ENCODE peak calls at places on chromosome 10, in four cellular contexts. P is SK-N-SH, C is K562, K is HepG2. D is an unnamed sample.

GRCh38 chr10:84193846-84194423 is 402 bp upstream of the CDHR1 start:
- DNase-seq in K (no peak), C (no peak), P (no peak), D (no peak)

GRCh38 chr10:32155075-32155516 is 98.9 kb upstream of the KIF5B start:
- DNase-seq in C (no peak), K (no peak), P (no peak), D (no peak)

GRCh38 chr10:22615819-22616499 is 98.4 kb downstream of the PIP4K2A start:
- DNase-seq in P (no peak), K (peak), C (peak), D (peak)

GRCh38 chr10:34187201-34187600 is 627.9 kb downstream of the PARD3 start:
- DNase-seq in P (no peak), C (no peak), K (no peak), D (no peak)

GRCh38 chr10:91891285-91892001 is 17.8 kb downstream of the FGFBP3 start:
- DNase-seq in C (peak), P (no peak), K (peak), D (no peak)

GRCh38 chr10:80172896-80173295 is 32.4 kb downstream of the ANXA11 start:
- DNase-seq in P (no peak), C (peak), K (no peak), D (no peak)

GRCh38 chr10:31490858-31491504 is 172.0 kb downstream of the ZEB1 start:
- DNase-seq in C (peak), P (no peak), K (peak), D (peak)

GRCh38 chr10:100637785-100638184 is 102.0 kb downstream of the HIF1AN start:
- DNase-seq in K (peak), P (peak), C (peak), D (no peak)

GRCh38 chr10:62253704-62254103 is 14.9 kb downstream of the RTKN2 start:
- DNase-seq in C (no peak), P (no peak), K (no peak), D (no peak)

GRCh38 chr10:24952701-24953349 is 419 bp upstream of the PRTFDC1 start:
- DNase-seq in P (peak), C (peak), K (no peak), D (peak)

GRCh38 chr10:117729156-117729555 is 186.6 kb downstream of the EMX2 start:
- DNase-seq in C (no peak), P (no peak), K (no peak), D (no peak)

GRCh38 chr10:63217120-63217605 is 84.0 kb downstream of the NRBF2 start:
- DNase-seq in K (peak), C (peak), P (peak), D (peak)

GRCh38 chr10:46514431-46514861 is 42.0 kb downstream of the GPRIN2 start:
- DNase-seq in P (no peak), K (no peak), C (no peak), D (no peak)

GRCh38 chr10:114175667-114176066 is 1.7 kb upstream of the CCDC186 start:
- DNase-seq in C (no peak), K (no peak), P (no peak), D (no peak)

GRCh38 chr10:44049301-44050015 is 335.4 kb downstream of the CXCL12 start:
- DNase-seq in K (no peak), C (no peak), P (no peak), D (no peak)

GRCh38 chr10:105252908-105253307 is 611.8 kb downstream of the SORCS3 start:
- DNase-seq in P (no peak), K (no peak), C (no peak), D (no peak)

GRCh38 chr10:108454224-108454623 is 1289.7 kb upstream of the SORCS1 start:
- DNase-seq in K (no peak), C (no peak), P (no peak), D (no peak)

GRCh38 chr10:10092581-10092980 is 925.1 kb upstream of the CELF2 start:
- DNase-seq in K (no peak), P (no peak), C (no peak), D (peak)

GRCh38 chr10:63206997-63207952 is 74.1 kb downstream of the NRBF2 start:
- DNase-seq in C (no peak), P (peak), K (no peak), D (no peak)

GRCh38 chr10:94066411-94066810 is 72.7 kb downstream of the PLCE1 start:
- DNase-seq in K (peak), C (peak), P (no peak), D (peak)

GRCh38 chr10:61662794-61663259 is at the start of gene CABCOCO1:
- DNase-seq in P (peak), K (no peak), C (no peak), D (peak)

GRCh38 chr10:100364735-100365391 is 17.8 kb downstream of the SCD start:
- DNase-seq in K (peak), P (peak), C (peak), D (peak)

GRCh38 chr10:23826399-23826798 is 382.5 kb upstream of the KIAA1217 start:
- DNase-seq in K (peak), C (peak), P (no peak), D (peak)

GRCh38 chr10:92590623-92591549 is 2.0 kb upstream of the KIF11 start:
- DNase-seq in C (peak), K (peak), P (peak), D (peak)

GRCh38 chr10:93334901-93335312 is 147.2 kb downstream of the MYOF start:
- DNase-seq in C (no peak), K (no peak), P (no peak), D (no peak)

GRCh38 chr10:86188796-86189558 is 177.6 kb downstream of the GRID1 start:
- DNase-seq in K (no peak), P (no peak), C (no peak), D (no peak)
- TF ChIP-seq JUND in K (no peak), P (no peak), C (no peak), D (no peak)

GRCh38 chr10:75403144-75404022 is 1.8 kb upstream of the ZNF503 start:
- DNase-seq in P (peak), C (no peak), K (peak), D (peak)
- TF ChIP-seq JUND in P (no peak), C (no peak), K (no peak), D (no peak)

DNA sequence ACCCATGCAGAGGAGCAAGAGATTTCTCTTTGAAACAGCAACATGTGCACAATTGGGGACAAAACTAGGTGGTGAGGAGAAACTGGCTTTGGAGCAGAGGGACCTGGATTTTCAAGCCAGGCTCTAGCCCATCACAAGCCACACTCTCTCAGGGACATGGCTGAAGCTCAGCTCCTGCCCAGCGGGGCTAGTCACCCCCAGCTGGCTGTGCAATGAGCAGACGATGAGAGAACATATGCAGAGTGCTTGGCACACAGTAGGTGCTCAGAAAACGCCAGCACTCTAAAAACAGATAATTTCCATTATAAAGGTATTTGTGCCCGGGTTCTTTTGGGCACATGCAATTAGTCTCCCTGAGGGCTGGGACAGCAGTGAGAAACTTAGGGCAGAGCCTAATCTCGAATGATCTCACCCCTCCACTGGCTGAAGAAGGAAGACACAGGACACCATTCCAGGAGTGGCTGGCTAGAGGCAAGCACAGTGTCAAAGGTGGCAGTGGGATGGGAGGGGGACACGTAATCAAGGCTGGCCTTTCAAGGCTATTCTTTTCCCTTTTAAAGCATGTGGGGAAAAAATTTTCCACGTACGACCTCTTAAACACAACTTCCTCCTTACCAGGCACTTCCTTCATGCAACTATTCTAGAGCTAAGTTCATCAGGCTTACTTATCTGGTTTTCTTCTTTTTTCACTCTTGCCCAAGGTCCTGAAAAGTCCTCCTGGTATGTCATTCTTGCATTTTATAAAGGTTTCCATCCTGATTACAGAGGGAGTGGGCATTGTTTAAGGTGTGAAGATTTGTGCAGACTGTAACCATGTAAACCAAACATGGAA is 15.1 kb downstream of the FAM53B start:
- DNase-seq in P (no peak), C (no peak), K (no peak), D (no peak)
- TF ChIP-seq JUND in P (no peak), C (no peak), K (no peak), D (no peak)

DNA sequence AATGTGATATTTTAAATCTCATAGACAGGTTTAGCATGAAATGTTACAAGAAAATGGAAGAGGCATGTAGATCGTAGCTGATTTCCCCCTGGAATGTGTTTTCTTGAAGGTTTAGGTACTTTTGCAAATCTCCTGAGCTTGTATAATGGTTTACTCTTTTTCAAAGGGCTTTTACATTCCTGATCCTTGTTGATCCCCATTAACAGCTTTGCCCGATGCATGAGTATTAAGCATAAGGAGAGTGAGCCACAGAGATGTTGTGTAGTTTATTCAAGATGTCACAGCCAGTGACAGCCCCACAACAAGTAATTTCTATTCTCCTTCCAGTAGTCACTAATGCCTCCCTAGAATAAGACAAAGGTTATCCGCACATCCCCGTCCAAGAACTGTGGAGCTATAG is 103.7 kb downstream of the SKIDA1 start:
- DNase-seq in C (no peak), K (no peak), P (no peak), D (no peak)
- TF ChIP-seq JUND in C (no peak), K (no peak), P (no peak), D (no peak)

DNA sequence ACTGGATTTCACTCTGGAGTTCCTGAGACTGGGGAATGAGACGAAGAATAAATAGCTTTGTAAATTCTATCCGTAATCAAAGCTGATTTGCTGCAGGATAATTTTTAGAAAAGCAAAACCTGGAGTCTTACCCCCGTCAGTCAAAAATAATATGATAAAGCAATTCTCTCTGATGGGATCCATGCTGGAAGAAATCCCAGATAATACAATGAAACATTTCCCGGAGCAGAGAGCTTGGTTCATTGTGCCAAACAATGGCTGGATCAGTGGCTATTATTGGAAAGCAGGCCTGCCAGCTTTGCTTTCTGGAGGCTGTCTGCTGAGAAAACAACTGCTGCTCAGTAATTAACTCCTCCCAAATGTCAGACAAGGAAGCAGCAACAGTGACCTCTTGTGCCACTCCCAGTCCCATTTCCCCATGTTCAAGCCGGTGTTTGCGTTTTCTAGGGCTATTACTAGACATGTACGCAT is 609.4 kb upstream of the PCDH15 start:
- DNase-seq in C (no peak), K (no peak), P (peak), D (no peak)
- TF ChIP-seq JUND in C (no peak), K (no peak), P (no peak), D (no peak)

GRCh38 chr10:13925924-13926435 is 339.2 kb downstream of the PRPF18 start:
- DNase-seq in K (no peak), C (no peak), P (no peak), D (no peak)

GRCh38 chr10:13922591-13922990 is 335.8 kb downstream of the PRPF18 start:
- DNase-seq in C (no peak), K (no peak), P (no peak), D (no peak)

GRCh38 chr10:13921941-13922340 is 335.2 kb downstream of the PRPF18 start:
- DNase-seq in P (no peak), K (no peak), C (no peak), D (no peak)

GRCh38 chr10:13920465-13920864 is 333.7 kb downstream of the PRPF18 start:
- DNase-seq in P (no peak), K (no peak), C (no peak), D (no peak)

DNA sequence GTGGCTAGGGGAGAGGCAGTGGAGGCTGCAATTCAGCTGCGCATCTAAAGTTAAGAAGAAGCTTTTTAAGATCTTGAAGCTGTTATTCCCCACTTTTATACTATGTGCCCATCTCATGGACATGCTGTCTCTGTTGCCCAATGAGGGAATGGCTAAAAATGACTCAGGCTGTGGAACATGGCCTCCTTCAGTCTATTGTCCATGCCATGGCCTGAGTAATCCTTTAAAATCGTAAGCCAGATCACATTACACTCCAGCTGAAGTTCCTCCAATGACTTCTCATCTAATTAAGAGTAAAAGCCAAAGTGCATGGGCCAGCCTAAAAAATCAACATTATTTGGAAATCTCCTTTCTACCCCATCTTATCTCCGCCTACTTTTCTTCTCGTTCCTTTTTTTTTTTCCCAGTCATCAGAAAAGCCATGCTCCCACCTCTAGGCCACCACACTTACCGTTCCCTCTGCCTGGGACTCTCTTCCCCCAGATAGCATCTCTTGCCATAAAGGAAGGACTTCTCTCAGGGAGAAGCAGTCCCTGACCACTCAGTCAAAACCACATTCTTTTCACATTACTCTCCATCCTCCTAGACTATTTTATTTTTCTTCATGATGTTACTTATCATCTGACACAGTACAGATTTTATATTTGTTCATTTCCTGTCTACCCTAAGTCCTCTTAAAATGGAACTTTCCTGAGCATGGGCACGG is 337.4 kb downstream of the PRPF18 start:
- DNase-seq in C (no peak), P (no peak), K (no peak), D (no peak)
- TF ChIP-seq JUND in C (no peak), P (peak), K (no peak), D (no peak)

GRCh38 chr10:112819231-112819630 is 130.8 kb upstream of the TCF7L2 start:
- DNase-seq in K (no peak), C (no peak), P (no peak), D (no peak)
- TF ChIP-seq JUND in K (no peak), C (no peak), P (no peak), D (no peak)

DNA sequence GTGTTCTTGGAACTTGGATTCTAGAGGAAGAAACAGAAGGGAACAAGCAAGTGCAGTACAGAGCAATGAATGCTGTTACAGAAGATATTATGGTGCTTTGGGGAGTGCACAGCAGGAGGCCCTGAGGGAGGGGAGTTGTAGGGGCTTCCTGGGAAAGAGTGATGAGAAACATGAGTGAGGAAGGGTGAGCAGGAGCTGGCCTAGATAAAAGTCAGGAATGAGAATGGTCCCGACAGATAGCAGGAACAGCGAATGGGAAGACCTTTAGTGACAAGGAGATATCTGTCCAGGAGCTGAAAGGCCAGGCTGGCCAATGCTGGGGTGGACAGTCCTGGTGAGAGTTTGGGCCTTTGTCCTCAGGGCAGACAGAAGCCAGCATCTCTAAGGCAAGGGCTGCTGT is 20.6 kb upstream of the CCNJ start:
- DNase-seq in K (no peak), P (no peak), C (peak), D (no peak)
- TF ChIP-seq JUND in K (no peak), P (no peak), C (no peak), D (no peak)